ENCODE peak calls at places on chromosomes 16 and 17, in five cellular contexts. J, A, C, F and U are unnamed samples.

GRCh38 chr17:44865231-44865660 is 17.6 kb downstream of the HIGD1B start:
- DNase-seq in J (peak), A (peak), C (peak), F (peak), U (peak)

GRCh38 chr17:18236494-18236893 is 11.1 kb downstream of the LLGL1 start:
- DNase-seq in F (no peak), J (no peak), C (no peak), A (no peak), U (no peak)

GRCh38 chr17:68480885-68481284 is 23.6 kb upstream of the WIPI1 start:
- DNase-seq in C (no peak), A (no peak), J (no peak), F (no peak), U (no peak)

GRCh38 chr17:68440526-68440925 is 16.8 kb downstream of the WIPI1 start:
- DNase-seq in A (no peak), J (no peak), C (no peak), F (no peak), U (no peak)

GRCh38 chr16:50671644-50672260 is 9.4 kb downstream of the SNX20 start:
- DNase-seq in C (peak), J (peak), A (no peak), F (peak), U (no peak)

GRCh38 chr16:56744996-56745640 is 15.2 kb downstream of the NUP93 start:
- DNase-seq in A (no peak), F (no peak), C (peak), J (no peak), U (no peak)

GRCh38 chr17:72518810-72519597 is 398.2 kb downstream of the SOX9 start:
- DNase-seq in C (no peak), A (no peak), F (no peak), J (peak), U (no peak)

GRCh38 chr17:7572588-7573323 is 6.7 kb upstream of the CD68 start:
- DNase-seq in J (peak), C (peak), F (peak), A (peak), U (peak)

GRCh38 chr16:72995151-72995881 is 52.6 kb downstream of the ZFHX3 start:
- DNase-seq in J (no peak), A (no peak), F (no peak), C (peak), U (no peak)

GRCh38 chr16:46853713-46854443 is 22.9 kb upstream of the C16orf87 start:
- DNase-seq in A (peak), C (peak), F (peak), J (peak), U (peak)

DNA sequence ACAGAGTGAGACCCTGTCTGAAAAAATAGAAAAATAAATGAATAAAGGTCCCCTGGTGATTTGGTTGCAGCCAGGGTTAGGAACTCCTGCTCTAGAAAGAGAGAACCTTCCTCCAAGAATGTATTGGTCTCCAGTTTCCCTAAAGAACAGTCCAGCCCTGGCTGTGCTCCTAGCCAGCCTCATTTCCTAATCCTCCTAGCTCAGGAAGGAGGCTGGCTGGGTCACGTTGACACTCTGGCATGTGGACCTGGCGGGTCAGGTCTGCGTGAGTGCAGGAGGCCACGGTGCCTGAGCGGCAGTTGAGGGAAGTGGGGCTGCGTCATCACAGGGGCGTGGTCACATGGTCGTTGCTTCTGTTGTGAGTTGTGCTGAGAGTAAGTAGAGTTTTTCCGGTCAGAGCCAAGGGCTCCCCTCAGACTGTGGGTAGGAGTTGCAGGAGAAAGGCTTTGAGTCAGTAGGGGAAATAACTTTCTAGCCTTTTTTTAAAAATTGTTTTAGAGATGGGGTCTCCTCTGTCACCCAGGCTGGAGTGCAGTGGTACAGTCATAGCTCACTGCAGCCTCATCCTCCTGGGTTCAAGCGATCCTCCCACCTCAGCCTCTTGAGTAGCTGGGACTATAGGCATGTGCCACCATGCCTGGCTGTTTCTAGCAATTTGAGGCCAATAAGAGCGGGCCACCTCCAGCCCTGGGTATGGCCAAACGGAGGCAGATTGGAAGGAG is 194.0 kb upstream of the CIBAR2 start:
- DNase-seq in F (peak), J (peak), C (peak), A (peak), U (peak)
- H3K27ac ChIP-seq in F (peak), J (no peak), C (no peak), A (peak), U (peak)

DNA sequence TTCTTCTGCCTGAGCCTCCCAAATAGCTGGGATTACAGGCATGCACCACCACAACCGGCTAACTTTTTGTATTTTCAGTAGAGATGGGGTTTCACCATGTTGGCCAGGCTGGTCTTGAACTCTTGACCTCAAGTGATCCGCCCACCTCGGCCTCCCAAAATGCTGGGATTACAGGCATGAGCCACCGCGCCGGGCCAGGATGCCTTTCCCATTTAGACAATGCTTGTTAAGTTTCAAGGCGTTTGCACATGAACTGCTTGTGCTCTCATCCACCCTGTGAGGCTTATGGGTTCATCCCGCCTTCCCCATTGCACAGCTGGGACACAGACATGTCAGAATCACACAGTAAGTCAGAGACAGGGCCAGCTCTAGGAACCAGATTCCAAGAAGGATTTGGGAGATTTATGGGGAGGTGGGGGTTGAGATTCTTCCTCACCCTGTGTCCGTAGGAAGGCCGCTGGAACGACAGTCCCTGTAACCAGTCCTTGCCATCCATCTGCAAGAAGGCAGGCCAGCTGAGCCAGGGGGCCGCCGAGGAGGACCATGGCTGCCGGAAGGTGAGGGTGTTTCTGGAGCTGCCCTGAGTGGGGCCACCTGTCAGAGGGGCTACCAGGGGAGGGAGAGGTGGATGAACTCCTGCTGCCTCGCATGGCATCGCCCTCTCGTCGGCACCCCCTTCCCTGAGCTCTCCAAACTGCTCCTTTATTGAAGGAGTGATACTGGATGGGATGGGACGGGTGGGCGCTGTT is 46.3 kb downstream of the MRC2 start:
- DNase-seq in C (no peak), J (no peak), A (no peak), F (peak), U (peak)
- H3K4me3 ChIP-seq in C (no peak), J (no peak), A (no peak), F (no peak), U (no peak)

DNA sequence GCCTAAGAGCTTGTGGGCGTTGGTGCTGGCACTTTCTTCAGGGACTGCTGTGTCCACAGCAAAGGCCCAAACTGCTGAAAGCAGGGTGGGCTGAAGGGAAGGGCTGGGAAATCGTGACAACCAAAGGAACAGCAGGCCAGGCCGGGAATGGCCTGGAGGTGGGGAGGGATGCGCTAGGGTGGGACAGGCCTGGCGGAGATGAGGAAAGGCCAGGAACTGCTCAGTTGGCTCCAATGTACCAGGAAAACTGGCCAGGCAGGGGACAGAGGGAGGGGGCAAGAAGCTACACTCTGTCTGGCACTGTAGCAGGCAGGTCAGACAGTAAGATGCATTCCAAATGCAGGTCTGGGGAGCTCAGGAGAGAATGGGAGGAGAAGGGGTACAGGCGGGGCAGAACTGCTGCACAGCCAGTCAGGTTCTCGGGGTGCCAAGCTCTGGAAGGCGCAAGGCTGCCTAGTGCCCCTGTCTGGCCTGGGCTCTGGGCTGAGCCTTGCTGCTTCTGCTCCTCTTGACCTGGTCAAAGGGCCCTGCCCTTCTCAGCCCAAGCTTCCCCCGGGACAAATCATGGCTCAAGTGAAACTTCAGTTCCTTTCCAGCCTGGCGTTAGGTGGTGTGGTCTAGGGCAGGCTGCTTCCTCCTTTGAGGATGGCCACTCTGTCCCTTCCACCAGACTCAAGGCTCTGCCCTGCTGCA is 7.3 kb downstream of the PNMT start:
- DNase-seq in F (peak), C (no peak), A (no peak), J (no peak), U (no peak)
- H3K27ac ChIP-seq in F (no peak), C (no peak), A (peak), J (no peak), U (no peak)

GRCh38 chr17:9229826-9230201 is 208.5 kb downstream of the NTN1 start:
- DNase-seq in A (no peak), C (no peak), F (no peak), J (no peak), U (no peak)

GRCh38 chr17:9227819-9228407 is 206.6 kb downstream of the NTN1 start:
- DNase-seq in J (no peak), A (no peak), C (no peak), F (no peak), U (no peak)

GRCh38 chr17:9230346-9230745 is 209.0 kb downstream of the NTN1 start:
- DNase-seq in A (no peak), C (no peak), F (peak), J (no peak), U (no peak)

GRCh38 chr17:9229160-9229825 is 208.0 kb downstream of the NTN1 start:
- DNase-seq in F (no peak), J (no peak), C (no peak), A (no peak), U (no peak)

GRCh38 chr17:9228408-9229159 is 207.3 kb downstream of the NTN1 start:
- DNase-seq in J (no peak), F (no peak), A (no peak), C (no peak), U (no peak)
- H3K4me3 ChIP-seq in J (no peak), F (no peak), A (no peak), C (no peak), U (no peak)